ENCODE peak calls at places on chromosomes 7 and 10, in seven cellular contexts. X, A, W, S, F, U and E are unnamed samples.

GRCh38 chr7:28958235-28958945 is at the start of gene TRIL:
- DNase-seq in X (no peak), A (no peak), W (peak), S (peak), F (no peak), U (peak), E (peak)

GRCh38 chr7:93750986-93751385 is 139.6 kb downstream of the TFPI2 start:
- DNase-seq in X (no peak), A (no peak), W (no peak), S (no peak), F (no peak), U (no peak), E (no peak)

GRCh38 chr7:82859106-82859850 is 303.4 kb downstream of the PCLO start:
- DNase-seq in X (no peak), A (no peak), W (no peak), S (peak), F (no peak), U (peak), E (peak)

GRCh38 chr10:102796407-102797176 is 40.6 kb downstream of the CYP17A1 start:
- DNase-seq in X (peak), A (no peak), W (peak), S (peak), F (no peak), U (peak), E (no peak)

GRCh38 chr10:11919271-11919670 is 96.1 kb downstream of the PROSER2 start:
- DNase-seq in X (no peak), A (no peak), W (no peak), S (no peak), F (no peak), U (no peak), E (no peak)

GRCh38 chr7:27161721-27162547 is 3.4 kb downstream of the HOXA9 start:
- DNase-seq in X (no peak), A (no peak), W (no peak), S (no peak), F (no peak), U (peak), E (no peak)

GRCh38 chr10:110074298-110074697 is 66.5 kb downstream of the ADD3 start:
- DNase-seq in X (no peak), A (no peak), W (no peak), S (no peak), F (peak), U (peak), E (no peak)

GRCh38 chr7:25083201-25083600 is 41.9 kb downstream of the CYCS start:
- DNase-seq in X (no peak), A (no peak), W (no peak), S (peak), F (no peak), U (no peak), E (peak)

GRCh38 chr10:80196270-80196949 is 8.9 kb downstream of the ANXA11 start:
- DNase-seq in X (peak), A (peak), W (peak), S (peak), F (no peak), U (peak), E (peak)

GRCh38 chr10:73860050-73860491 is 14.3 kb downstream of the CAMK2G start:
- DNase-seq in X (no peak), A (no peak), W (no peak), S (no peak), F (no peak), U (no peak), E (no peak)

GRCh38 chr7:29116361-29116760 is 30.0 kb downstream of the CPVL start:
- DNase-seq in X (no peak), A (peak), W (no peak), S (no peak), F (no peak), U (no peak), E (no peak)

GRCh38 chr10:104029528-104029875 is 56.2 kb downstream of the COL17A1 start:
- DNase-seq in X (no peak), A (no peak), W (no peak), S (no peak), F (no peak), U (peak), E (no peak)

GRCh38 chr7:125491137-125491536 is 561.5 kb upstream of the POT1 start:
- DNase-seq in X (no peak), A (no peak), W (no peak), S (no peak), F (no peak), U (no peak), E (no peak)

GRCh38 chr7:1059200-1060091 is 15.1 kb downstream of the GPR146 start:
- DNase-seq in X (no peak), A (no peak), W (peak), S (no peak), F (no peak), U (peak), E (peak)

GRCh38 chr7:104857458-104858425 is 156.3 kb upstream of the KMT2E start:
- DNase-seq in X (peak), A (no peak), W (no peak), S (no peak), F (no peak), U (no peak), E (no peak)

GRCh38 chr7:35329026-35329425 is 75.1 kb upstream of the TBX20 start:
- DNase-seq in X (no peak), A (no peak), W (no peak), S (no peak), F (no peak), U (no peak), E (no peak)

GRCh38 chr10:58475322-58476277 is 37.1 kb upstream of the BICC1 start:
- DNase-seq in X (no peak), A (no peak), W (no peak), S (peak), F (no peak), U (peak), E (no peak)

GRCh38 chr7:138249975-138250374 is 173.7 kb downstream of the AKR1D1 start:
- DNase-seq in X (no peak), A (no peak), W (no peak), S (no peak), F (no peak), U (no peak), E (no peak)

GRCh38 chr10:74439213-74439612 is 288.2 kb downstream of the ADK start:
- DNase-seq in X (no peak), A (no peak), W (no peak), S (peak), F (no peak), U (no peak), E (no peak)

GRCh38 chr10:72692057-72692891 is at the start of gene MCU:
- DNase-seq in X (peak), A (no peak), W (peak), S (peak), F (peak), U (peak), E (peak)

GRCh38 chr10:102479651-102480050 is 22.9 kb downstream of the ACTR1A start:
- DNase-seq in X (no peak), A (no peak), W (no peak), S (no peak), F (no peak), U (no peak), E (no peak)

GRCh38 chr10:113520606-113521481 is 32.0 kb upstream of the HABP2 start:
- DNase-seq in X (peak), A (no peak), W (peak), S (peak), F (no peak), U (peak), E (peak)

GRCh38 chr7:106597751-106598619 is 63.0 kb downstream of the CCDC71L start:
- DNase-seq in X (no peak), A (no peak), W (no peak), S (no peak), F (no peak), U (no peak), E (no peak)

GRCh38 chr7:50826371-50827172 is 43.9 kb upstream of the GRB10 start:
- DNase-seq in X (no peak), A (peak), W (no peak), S (peak), F (peak), U (peak), E (peak)

GRCh38 chr10:110181911-110182310 is 25.5 kb upstream of the MXI1 start:
- DNase-seq in X (no peak), A (no peak), W (no peak), S (no peak), F (no peak), U (no peak), E (no peak)

GRCh38 chr10:48251152-48251524 is 23.4 kb downstream of the FRMPD2 start:
- DNase-seq in X (no peak), A (no peak), W (peak), S (no peak), F (no peak), U (no peak), E (peak)

GRCh38 chr7:45402480-45403218 is 171.5 kb upstream of the ADCY1 start:
- DNase-seq in X (no peak), A (no peak), W (no peak), S (peak), F (no peak), U (peak), E (peak)

GRCh38 chr7:18760046-18760445 is 264.5 kb downstream of the HDAC9 start:
- DNase-seq in X (no peak), A (no peak), W (no peak), S (peak), F (no peak), U (peak), E (no peak)

GRCh38 chr10:103062854-103063642 is 130.0 kb downstream of the NT5C2 start:
- DNase-seq in X (no peak), A (no peak), W (no peak), S (no peak), F (no peak), U (peak), E (peak)

GRCh38 chr7:27453702-27454405 is 208.8 kb downstream of the HIBADH start:
- DNase-seq in X (no peak), A (no peak), W (no peak), S (peak), F (no peak), U (peak), E (no peak)

GRCh38 chr10:96588601-96589419 is 2.0 kb upstream of the TM9SF3 start:
- DNase-seq in X (no peak), A (peak), W (no peak), S (peak), F (no peak), U (peak), E (peak)

GRCh38 chr10:113756940-113757543 is 5.6 kb downstream of the PLEKHS1 start:
- DNase-seq in X (no peak), A (no peak), W (no peak), S (no peak), F (no peak), U (no peak), E (no peak)

GRCh38 chr10:127243490-127244272 is 47.3 kb upstream of the INSYN2A start:
- DNase-seq in X (peak), A (no peak), W (peak), S (peak), F (peak), U (peak), E (peak)

GRCh38 chr7:47428052-47428779 is 153.7 kb downstream of the TNS3 start:
- DNase-seq in X (no peak), A (no peak), W (no peak), S (no peak), F (no peak), U (no peak), E (no peak)

GRCh38 chr10:13904053-13904452 is 317.3 kb downstream of the PRPF18 start:
- DNase-seq in X (no peak), A (no peak), W (no peak), S (no peak), F (no peak), U (no peak), E (no peak)

GRCh38 chr7:157570531-157571200 is 233.9 kb downstream of the DNAJB6 start:
- DNase-seq in X (no peak), A (no peak), W (no peak), S (peak), F (no peak), U (no peak), E (no peak)

GRCh38 chr7:128006550-128007292 is 24.5 kb downstream of the LRRC4 start:
- DNase-seq in X (no peak), A (no peak), W (no peak), S (no peak), F (no peak), U (no peak), E (no peak)

GRCh38 chr10:33327750-33328149 is 6.7 kb downstream of the NRP1 start:
- DNase-seq in X (no peak), A (no peak), W (no peak), S (peak), F (no peak), U (peak), E (peak)

DNA sequence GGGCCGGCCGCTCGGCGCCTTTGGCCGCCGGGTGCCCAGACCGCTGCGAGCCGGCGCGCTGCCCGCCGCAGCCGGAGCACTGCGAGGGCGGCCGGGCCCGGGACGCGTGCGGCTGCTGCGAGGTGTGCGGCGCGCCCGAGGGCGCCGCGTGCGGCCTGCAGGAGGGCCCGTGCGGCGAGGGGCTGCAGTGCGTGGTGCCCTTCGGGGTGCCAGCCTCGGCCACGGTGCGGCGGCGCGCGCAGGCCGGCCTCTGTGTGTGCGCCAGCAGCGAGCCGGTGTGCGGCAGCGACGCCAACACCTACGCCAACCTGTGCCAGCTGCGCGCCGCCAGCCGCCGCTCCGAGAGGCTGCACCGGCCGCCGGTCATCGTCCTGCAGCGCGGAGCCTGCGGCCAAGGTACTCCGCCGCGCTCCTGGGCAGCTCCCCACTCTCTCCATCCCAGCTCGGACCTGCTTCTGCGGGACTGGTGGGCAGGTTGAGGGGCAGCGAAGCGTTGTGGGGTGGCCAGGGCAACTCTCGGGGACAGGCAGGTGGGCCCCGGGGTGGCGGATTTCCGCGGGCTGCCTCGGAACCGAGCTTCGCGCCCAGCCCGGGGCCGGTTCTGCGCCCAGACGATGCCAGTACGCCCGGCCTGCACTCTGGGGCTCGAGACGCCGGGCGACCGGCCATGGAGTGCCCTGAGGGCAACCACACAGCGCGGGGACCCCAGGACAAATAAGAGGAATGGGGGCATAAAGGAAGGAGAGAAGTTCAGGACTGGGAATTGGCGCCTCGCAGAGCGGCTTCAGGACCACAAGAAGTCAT is 578 bp downstream of the HTRA1 start:
- DNase-seq in X (peak), A (no peak), W (peak), S (peak), F (no peak), U (peak), E (peak)
- H3K4me3 ChIP-seq in X (peak), A (no peak), W (peak), S (peak), F (peak), U (peak), E (peak)

DNA sequence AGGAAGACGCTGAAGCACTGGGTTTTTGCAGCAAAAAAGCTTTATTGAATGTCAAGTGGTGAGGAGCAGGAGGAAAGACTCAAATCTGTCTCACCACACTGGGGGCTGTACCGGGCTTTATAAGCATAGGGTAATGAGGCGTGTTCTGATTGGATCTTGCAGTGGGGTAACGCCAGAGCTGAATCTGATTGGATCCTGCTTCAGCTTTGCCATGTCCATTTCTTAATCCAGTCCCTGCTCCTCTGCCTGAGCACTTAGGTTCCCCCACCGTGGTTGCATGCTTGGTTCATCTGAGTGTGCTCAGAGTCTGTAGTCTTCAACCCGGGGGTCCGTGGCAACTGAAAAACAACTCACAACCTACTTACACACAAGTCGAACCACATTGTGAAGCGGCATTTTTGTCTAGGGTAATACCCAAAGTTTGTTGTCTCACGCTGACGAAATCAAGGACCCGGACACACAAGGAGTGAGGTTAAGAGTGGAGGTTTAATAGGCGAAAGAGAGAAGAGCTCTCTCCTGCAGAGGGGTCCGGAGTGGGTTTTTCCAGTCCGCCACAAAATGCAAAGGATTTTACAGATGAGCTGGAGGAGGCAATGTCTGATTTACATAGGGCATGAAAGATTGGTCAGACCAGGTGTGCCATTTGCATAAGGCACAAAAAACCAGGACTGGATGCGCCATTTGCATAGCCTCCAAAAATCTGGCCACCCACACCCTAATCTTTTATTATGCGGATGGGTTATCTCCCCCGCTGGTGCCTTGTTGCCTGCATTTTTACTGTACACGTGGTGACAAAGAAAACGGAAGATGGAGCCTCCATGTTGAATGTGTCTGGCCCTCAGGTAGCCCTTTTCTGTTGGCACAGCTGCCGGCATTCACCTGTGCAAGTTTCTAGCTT is 641.8 kb upstream of the FOXK1 start:
- DNase-seq in X (no peak), A (no peak), W (no peak), S (no peak), F (no peak), U (no peak), E (no peak)
- H3K4me3 ChIP-seq in X (no peak), A (no peak), W (no peak), S (no peak), F (no peak), U (no peak), E (no peak)

GRCh38 chr7:56063500-56063881 is 595 bp upstream of the SUMF2 start:
- DNase-seq in X (no peak), A (no peak), W (no peak), S (no peak), F (no peak), U (no peak), E (no peak)
- H3K4me3 ChIP-seq in X (peak), A (peak), W (peak), S (peak), F (peak), U (peak), E (no peak)

GRCh38 chr7:102445674-102446071 is 12.3 kb downstream of the ORAI2 start:
- DNase-seq in X (no peak), A (no peak), W (no peak), S (no peak), F (no peak), U (no peak), E (no peak)
- H3K4me3 ChIP-seq in X (no peak), A (no peak), W (no peak), S (no peak), F (no peak), U (no peak), E (no peak)

DNA sequence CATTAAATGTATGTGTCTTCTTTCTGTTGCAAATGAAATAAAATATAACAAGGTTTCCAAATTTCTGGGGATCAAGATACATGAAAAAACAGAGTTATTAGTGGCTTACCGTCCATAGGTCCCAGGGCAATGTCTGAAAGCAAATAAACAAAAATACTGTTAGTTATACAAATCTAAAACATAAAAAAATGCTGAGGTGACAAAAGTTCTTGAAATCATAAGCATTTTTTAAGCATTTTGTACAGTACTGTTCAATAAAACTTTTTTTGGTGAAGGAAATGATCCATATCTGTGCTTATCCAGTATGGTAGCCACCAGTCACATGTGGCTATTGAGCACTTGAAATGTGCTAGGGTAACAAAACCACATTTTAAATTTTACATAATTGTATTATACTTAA is 158.6 kb upstream of the TARP start:
- DNase-seq in X (no peak), A (no peak), W (no peak), S (no peak), F (no peak), U (no peak), E (no peak)
- H3K4me3 ChIP-seq in X (no peak), A (no peak), W (no peak), S (no peak), F (no peak), U (no peak), E (no peak)

GRCh38 chr10:44591911-44592310 is 207.0 kb upstream of the CXCL12 start:
- DNase-seq in X (no peak), A (no peak), W (no peak), S (no peak), F (no peak), U (no peak), E (no peak)
- H3K4me3 ChIP-seq in X (no peak), A (no peak), W (no peak), S (no peak), F (no peak), U (no peak), E (no peak)

DNA sequence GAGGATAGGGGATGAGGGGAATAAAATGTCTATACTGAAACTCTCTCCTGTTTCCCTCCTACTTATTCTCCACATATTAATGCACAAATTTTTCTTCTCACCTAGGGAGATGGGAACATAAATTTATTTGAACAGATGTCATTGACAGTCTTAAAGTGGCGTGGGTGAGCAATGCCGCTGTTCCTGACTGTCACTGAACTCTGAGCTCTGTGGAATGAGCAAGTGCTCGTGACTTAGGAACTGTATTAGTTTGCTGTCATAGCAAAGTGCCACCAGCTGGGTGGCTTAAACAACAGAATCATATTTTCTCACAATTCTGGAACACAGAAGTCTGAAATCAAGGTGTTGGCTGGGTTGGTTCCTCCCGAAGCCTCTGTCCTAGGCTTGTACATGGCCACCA is 29.1 kb downstream of the INPP5F start:
- DNase-seq in X (no peak), A (no peak), W (no peak), S (no peak), F (no peak), U (no peak), E (no peak)
- H3K4me3 ChIP-seq in X (no peak), A (no peak), W (no peak), S (no peak), F (no peak), U (no peak), E (no peak)

DNA sequence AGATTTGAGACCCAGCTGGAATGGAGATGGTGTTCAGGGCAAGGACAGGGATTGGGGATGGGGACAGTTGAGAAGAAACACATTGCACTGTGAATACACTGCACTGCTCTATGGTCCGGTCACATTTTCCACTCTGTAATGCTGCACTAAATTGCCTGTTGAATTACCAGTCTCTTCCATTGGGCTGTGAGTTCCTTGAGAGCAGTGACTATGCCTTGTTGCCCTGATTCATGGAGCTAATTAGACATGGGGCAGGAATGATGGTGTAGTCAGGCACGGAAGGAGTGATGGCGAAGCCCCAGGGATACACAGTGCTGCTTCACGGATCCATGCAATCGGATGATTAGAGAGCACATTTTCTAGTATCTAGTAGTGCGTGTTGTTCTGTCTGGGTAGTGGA is 25.4 kb upstream of the GPAM start:
- DNase-seq in X (no peak), A (no peak), W (no peak), S (peak), F (no peak), U (peak), E (no peak)
- H3K4me3 ChIP-seq in X (no peak), A (no peak), W (no peak), S (no peak), F (no peak), U (peak), E (no peak)